ENCODE peak calls at places on chromosomes 3 and 15, in five cellular contexts. B is nephron progenitor cell, F is osteocyte, U is cardiac fibroblast, G is MCF 10A. W is an unnamed sample.
A peak's percentile ranks its signal among the peaks of the same experiment; 100 is the strongest.

GRCh38 chr3:142958707-142959106 is 4.8 kb downstream of the PAQR9 start:
- DNase-seq in F (no peak), U (peak; percentile 12), G (peak; percentile 93), B (no peak), W (no peak)

GRCh38 chr3:63791974-63792373 is 27.1 kb upstream of the C3orf49 start:
- DNase-seq in F (no peak), G (peak; percentile 76), U (peak; percentile 72), B (no peak), W (peak; percentile 81)

GRCh38 chr3:61371123-61371522 is 119.9 kb upstream of the FHIT start:
- DNase-seq in F (no peak), B (peak; percentile 35), U (peak; percentile 14), G (peak; percentile 32), W (peak; percentile 3)

GRCh38 chr15:93043621-93044300 is 45.2 kb downstream of the RGMA start:
- DNase-seq in B (no peak), F (no peak), U (no peak), G (no peak), W (no peak)

GRCh38 chr15:85333132-85333831 is 47.1 kb upstream of the AKAP13 start:
- DNase-seq in G (no peak), B (no peak), U (peak; percentile 94), F (peak; percentile 4), W (peak; percentile 99)

GRCh38 chr3:87236093-87236492 is 9.0 kb downstream of the CHMP2B start:
- DNase-seq in B (no peak), G (no peak), U (no peak), F (no peak), W (no peak)

GRCh38 chr3:58899159-58899952 is 150.5 kb downstream of the CFAP20DC start:
- DNase-seq in U (peak; percentile 19), F (no peak), B (peak; percentile 13), G (peak; percentile 1), W (no peak)

GRCh38 chr3:72123908-72124441 is 339.0 kb upstream of the PROK2 start:
- DNase-seq in F (no peak), B (no peak), U (peak; percentile 93), G (peak; percentile 100), W (peak; percentile 93)

GRCh38 chr15:69749274-69749673 is 296.7 kb downstream of the RPLP1 start:
- DNase-seq in B (no peak), G (no peak), U (no peak), F (no peak), W (no peak)

GRCh38 chr15:54660356-54660755 is 536.4 kb downstream of the RSL24D1 start:
- DNase-seq in G (peak; percentile 14), F (no peak), B (no peak), U (no peak), W (no peak)

GRCh38 chr15:101349497-101349951 is 54.5 kb upstream of the SNRPA1 start:
- DNase-seq in F (no peak), U (no peak), B (no peak), G (no peak), W (no peak)

GRCh38 chr3:163058190-163058854 is 1561.7 kb downstream of the OTOL1 start:
- DNase-seq in B (no peak), G (no peak), U (peak; percentile 54), F (no peak), W (no peak)

GRCh38 chr3:11835028-11835639 is 11.6 kb downstream of the TAMM41 start:
- DNase-seq in B (no peak), G (peak; percentile 44), F (no peak), U (peak; percentile 51), W (peak; percentile 45)

GRCh38 chr3:179449621-179450020 is 1.6 kb downstream of the GNB4 start:
- DNase-seq in G (no peak), U (peak; percentile 40), F (no peak), B (no peak), W (peak; percentile 29)

GRCh38 chr15:69160976-69161877 is 792 bp downstream of the GLCE start:
- DNase-seq in F (no peak), B (peak; percentile 54), G (peak; percentile 38), U (peak; percentile 45), W (peak; percentile 27)

GRCh38 chr3:82165266-82165665 is 403.8 kb upstream of the GBE1 start:
- DNase-seq in B (no peak), G (no peak), U (no peak), F (no peak), W (no peak)

GRCh38 chr3:113867506-113867905 is 28.9 kb downstream of the GRAMD1C start:
- DNase-seq in U (no peak), B (no peak), F (no peak), G (peak; percentile 38), W (no peak)

GRCh38 chr3:22284559-22284958 is 533.5 kb upstream of the ZNF385D start:
- DNase-seq in U (peak; percentile 56), G (peak; percentile 39), B (no peak), F (no peak), W (peak; percentile 15)

GRCh38 chr15:65828566-65828965 is 36.5 kb upstream of the DENND4A start:
- DNase-seq in U (no peak), B (no peak), G (no peak), F (peak; percentile 4), W (no peak)

GRCh38 chr15:31347067-31347975 is 20.7 kb downstream of the KLF13 start:
- DNase-seq in U (no peak), G (no peak), B (no peak), F (no peak), W (no peak)

GRCh38 chr3:129636082-129636481 is 29.6 kb upstream of the PLXND1 start:
- DNase-seq in B (no peak), G (no peak), F (no peak), U (no peak), W (no peak)

GRCh38 chr15:86432861-86433260 is 353.2 kb downstream of the AGBL1 start:
- DNase-seq in U (no peak), G (peak; percentile 25), F (no peak), B (no peak), W (no peak)

GRCh38 chr3:11532865-11533490 is 110.7 kb downstream of the VGLL4 start:
- DNase-seq in B (no peak), G (peak; percentile 43), F (no peak), U (peak; percentile 64), W (no peak)

GRCh38 chr3:20028846-20029430 is 11.3 kb upstream of the KAT2B start:
- DNase-seq in G (no peak), F (no peak), U (no peak), B (no peak), W (no peak)

GRCh38 chr3:29763115-29763514 is 482.2 kb downstream of the RBMS3 start:
- DNase-seq in F (no peak), U (no peak), B (no peak), G (peak; percentile 5), W (no peak)

GRCh38 chr3:43155464-43156121 is 49.7 kb upstream of the POMGNT2 start:
- DNase-seq in F (no peak), U (peak; percentile 86), B (peak; percentile 52), G (peak; percentile 88), W (peak; percentile 78)

GRCh38 chr3:45684327-45684892 is 4.8 kb upstream of the SACM1L start:
- DNase-seq in F (no peak), B (no peak), U (no peak), G (no peak), W (no peak)

GRCh38 chr15:34721802-34722795 is 32.7 kb downstream of the GJD2 start:
- DNase-seq in B (peak; percentile 64), G (peak; percentile 66), F (peak; percentile 89), U (peak; percentile 47), W (peak; percentile 45)

GRCh38 chr3:135911106-135911505 is 54.4 kb upstream of the PPP2R3A start:
- DNase-seq in F (no peak), G (no peak), B (no peak), U (peak; percentile 5), W (no peak)

GRCh38 chr3:135908737-135909136 is 56.8 kb upstream of the PPP2R3A start:
- DNase-seq in U (no peak), G (no peak), B (no peak), F (no peak), W (no peak)

GRCh38 chr3:135908225-135908624 is 57.3 kb upstream of the PPP2R3A start:
- DNase-seq in F (no peak), B (no peak), G (peak; percentile 89), U (no peak), W (no peak)

GRCh38 chr3:135907422-135908165 is 57.9 kb upstream of the PPP2R3A start:
- DNase-seq in B (no peak), U (no peak), G (no peak), F (no peak), W (no peak)

GRCh38 chr3:135905058-135905724 is 60.3 kb upstream of the PPP2R3A start:
- DNase-seq in B (no peak), G (peak; percentile 30), F (no peak), U (peak; percentile 23), W (peak; percentile 25)
- TF ChIP-seq CTCF in B (no peak), G (no peak), F (peak; percentile 39), U (peak; percentile 27), W (peak; percentile 18)

GRCh38 chr3:14222900-14223594 is 44.4 kb downstream of the LSM3 start:
- DNase-seq in G (no peak), U (peak; percentile 41), F (no peak), B (no peak), W (peak; percentile 80)
- TF ChIP-seq CTCF in G (no peak), U (peak; percentile 16), F (peak; percentile 9), B (no peak), W (no peak)

GRCh38 chr3:159987291-159987711 is 1.3 kb upstream of the IL12A start:
- DNase-seq in G (peak; percentile 12), B (no peak), U (peak; percentile 23), F (no peak), W (peak; percentile 14)
- TF ChIP-seq CTCF in G (no peak), B (no peak), U (peak; percentile 38), F (peak; percentile 19), W (peak; percentile 28)

GRCh38 chr3:14221902-14222301 is 43.3 kb downstream of the LSM3 start:
- DNase-seq in G (no peak), U (no peak), B (no peak), F (no peak), W (no peak)
- TF ChIP-seq CTCF in G (no peak), U (no peak), B (no peak), F (no peak), W (no peak)

GRCh38 chr3:96069065-96069464 is 745.3 kb upstream of the EPHA6 start:
- DNase-seq in U (no peak), B (no peak), G (no peak), F (no peak), W (no peak)
- TF ChIP-seq CTCF in U (no peak), B (no peak), G (no peak), F (no peak), W (no peak)

GRCh38 chr3:141280690-141281089 is 49.1 kb downstream of the PXYLP1 start:
- DNase-seq in G (no peak), U (no peak), F (peak; percentile 57), B (no peak), W (no peak)
- TF ChIP-seq CTCF in G (no peak), U (no peak), F (peak; percentile 37), B (no peak), W (no peak)

GRCh38 chr3:184552863-184553262 is 8.7 kb upstream of the EPHB3 start:
- DNase-seq in G (no peak), U (no peak), B (no peak), F (no peak), W (no peak)
- TF ChIP-seq CTCF in G (no peak), U (no peak), B (no peak), F (no peak), W (no peak)

DNA sequence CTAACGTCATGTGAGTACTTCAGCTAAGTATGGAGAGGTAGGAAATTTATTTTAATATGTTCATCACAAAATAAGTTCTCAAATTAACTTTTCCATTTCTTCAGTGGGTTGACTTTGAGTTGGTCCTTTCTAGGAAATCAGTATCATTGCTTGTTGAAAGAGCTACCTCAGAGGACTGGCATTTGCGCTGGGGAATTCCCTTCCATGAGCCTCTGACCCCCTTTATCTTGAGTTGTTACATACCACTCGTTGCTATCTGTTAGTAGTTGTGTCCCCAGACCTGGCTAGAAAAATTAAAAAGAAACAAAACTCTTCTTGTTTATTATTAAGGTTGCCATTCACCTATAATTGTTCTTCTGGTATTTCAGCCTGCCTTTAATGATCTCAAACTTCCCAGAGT is 96.8 kb upstream of the ROBO2 start:
- DNase-seq in F (no peak), G (no peak), U (no peak), B (no peak), W (no peak)
- TF ChIP-seq CTCF in F (no peak), G (no peak), U (no peak), B (no peak), W (no peak)